ENCODE peak calls at places on chromosome 9, in ten cellular contexts. S, U, F, Z, I, A, T, P, Y and B are unnamed samples.

GRCh38 chr9:12759767-12760166 is 15.1 kb upstream of the LURAP1L start:
- DNase-seq in S (no peak), U (no peak), F (no peak), Z (peak; percentile 47), I (peak; percentile 15), A (peak; percentile 62), T (no peak), P (no peak), Y (peak; percentile 33), B (no peak)

GRCh38 chr9:108167136-108167900 is 677.7 kb upstream of the KLF4 start:
- DNase-seq in S (no peak), U (no peak), F (no peak), Z (no peak), I (no peak), A (peak; percentile 42), T (no peak), P (no peak), Y (no peak), B (no peak)

GRCh38 chr9:21559402-21560280 is 77.5 kb upstream of the IFNE start:
- DNase-seq in S (peak; percentile 51), U (peak; percentile 49), F (no peak), Z (peak; percentile 88), I (peak; percentile 60), A (peak; percentile 69), T (no peak), P (peak; percentile 83), Y (no peak), B (no peak)

GRCh38 chr9:135898634-135899407 is 8.5 kb downstream of the CAMSAP1 start:
- DNase-seq in S (no peak), U (no peak), F (no peak), Z (peak; percentile 78), I (no peak), A (peak; percentile 94), T (peak; percentile 57), P (peak; percentile 66), Y (no peak), B (no peak)

GRCh38 chr9:91813261-91813795 is 136.7 kb downstream of the ROR2 start:
- DNase-seq in S (no peak), U (no peak), F (no peak), Z (no peak), I (no peak), A (no peak), T (no peak), P (peak; percentile 65), Y (no peak), B (no peak)

GRCh38 chr9:134208310-134208841 is 44.0 kb upstream of the RNU6ATAC start:
- DNase-seq in S (peak; percentile 66), U (no peak), F (no peak), Z (no peak), I (no peak), A (no peak), T (no peak), P (peak; percentile 80), Y (no peak), B (no peak)

GRCh38 chr9:130010151-130010988 is 32.6 kb downstream of the FNBP1 start:
- DNase-seq in S (peak; percentile 16), U (no peak), F (no peak), Z (no peak), I (no peak), A (no peak), T (no peak), P (no peak), Y (no peak), B (no peak)

GRCh38 chr9:3968891-3969290 is 331.0 kb downstream of the GLIS3 start:
- DNase-seq in S (peak; percentile 31), U (no peak), F (no peak), Z (peak; percentile 76), I (no peak), A (peak; percentile 9), T (no peak), P (no peak), Y (no peak), B (peak; percentile 19)

GRCh38 chr9:74281674-74282073 is 215.5 kb upstream of the RORB start:
- DNase-seq in S (no peak), U (no peak), F (no peak), Z (no peak), I (no peak), A (no peak), T (peak; percentile 80), P (no peak), Y (no peak), B (no peak)

GRCh38 chr9:87740198-87740597 is 14.3 kb downstream of the CTSL start:
- DNase-seq in S (no peak), U (no peak), F (no peak), Z (no peak), I (no peak), A (no peak), T (no peak), P (no peak), Y (no peak), B (no peak)

GRCh38 chr9:33880562-33881089 is 63.7 kb downstream of the UBE2R2 start:
- DNase-seq in S (no peak), U (no peak), F (no peak), Z (no peak), I (no peak), A (no peak), T (no peak), P (no peak), Y (peak; percentile 27), B (no peak)

GRCh38 chr9:136328622-136329041 is 1.3 kb downstream of the GPSM1 start:
- DNase-seq in S (no peak), U (no peak), F (peak; percentile 48), Z (peak; percentile 55), I (peak; percentile 45), A (peak; percentile 54), T (no peak), P (no peak), Y (peak; percentile 13), B (no peak)

GRCh38 chr9:97299809-97300414 is 7.5 kb upstream of the CCDC180 start:
- DNase-seq in S (no peak), U (no peak), F (no peak), Z (no peak), I (no peak), A (no peak), T (no peak), P (no peak), Y (no peak), B (no peak)

GRCh38 chr9:18448101-18448500 is 25.9 kb upstream of the ADAMTSL1 start:
- DNase-seq in S (no peak), U (no peak), F (no peak), Z (no peak), I (no peak), A (no peak), T (no peak), P (no peak), Y (no peak), B (no peak)

GRCh38 chr9:124342946-124343485 is 72.2 kb downstream of the PSMB7 start:
- DNase-seq in S (peak; percentile 44), U (no peak), F (peak; percentile 62), Z (peak; percentile 92), I (peak; percentile 80), A (peak; percentile 89), T (no peak), P (peak; percentile 91), Y (peak; percentile 85), B (no peak)

GRCh38 chr9:113463418-113464285 is at the start of gene RGS3:
- DNase-seq in S (no peak), U (peak; percentile 77), F (no peak), Z (peak; percentile 43), I (no peak), A (no peak), T (no peak), P (no peak), Y (no peak), B (peak; percentile 80)

GRCh38 chr9:111074395-111074794 is 36.1 kb upstream of the LPAR1 start:
- DNase-seq in S (no peak), U (no peak), F (no peak), Z (no peak), I (no peak), A (no peak), T (peak; percentile 5), P (no peak), Y (no peak), B (no peak)

GRCh38 chr9:71812385-71812784 is 44.1 kb upstream of the CEMIP2 start:
- DNase-seq in S (no peak), U (no peak), F (peak; percentile 79), Z (peak; percentile 24), I (no peak), A (peak; percentile 76), T (no peak), P (no peak), Y (no peak), B (no peak)

GRCh38 chr9:83043583-83043982 is 19.4 kb downstream of the RASEF start:
- DNase-seq in S (no peak), U (no peak), F (no peak), Z (peak; percentile 36), I (no peak), A (peak; percentile 85), T (no peak), P (no peak), Y (no peak), B (no peak)

GRCh38 chr9:83047839-83048775 is 14.8 kb downstream of the RASEF start:
- DNase-seq in S (peak; percentile 65), U (peak; percentile 81), F (no peak), Z (peak; percentile 95), I (no peak), A (no peak), T (no peak), P (no peak), Y (no peak), B (peak; percentile 98)
- H3K4me3 ChIP-seq in S (no peak overlapping the region), U (no peak overlapping the region), F (no peak overlapping the region), Z (no peak overlapping the region), I (no peak overlapping the region), A (no peak overlapping the region), T (no peak overlapping the region), P (no peak overlapping the region), Y (no peak overlapping the region), B (no peak overlapping the region)

GRCh38 chr9:128551652-128552152 is 685 bp upstream of the SPTAN1 start:
- DNase-seq in S (no peak), U (no peak), F (no peak), Z (peak; percentile 8), I (no peak), A (no peak), T (no peak), P (no peak), Y (no peak), B (no peak)
- H3K4me3 ChIP-seq in S (peak overlapping the region; percentile 100), U (peak overlapping the region; percentile 13), F (peak overlapping the region; percentile 93), Z (peak overlapping the region; percentile 86), I (peak overlapping the region; percentile 98), A (peak overlapping the region; percentile 69), T (peak overlapping the region; percentile 62), P (peak overlapping the region; percentile 24), Y (peak overlapping the region; percentile 67), B (peak overlapping the region; percentile 83)

DNA sequence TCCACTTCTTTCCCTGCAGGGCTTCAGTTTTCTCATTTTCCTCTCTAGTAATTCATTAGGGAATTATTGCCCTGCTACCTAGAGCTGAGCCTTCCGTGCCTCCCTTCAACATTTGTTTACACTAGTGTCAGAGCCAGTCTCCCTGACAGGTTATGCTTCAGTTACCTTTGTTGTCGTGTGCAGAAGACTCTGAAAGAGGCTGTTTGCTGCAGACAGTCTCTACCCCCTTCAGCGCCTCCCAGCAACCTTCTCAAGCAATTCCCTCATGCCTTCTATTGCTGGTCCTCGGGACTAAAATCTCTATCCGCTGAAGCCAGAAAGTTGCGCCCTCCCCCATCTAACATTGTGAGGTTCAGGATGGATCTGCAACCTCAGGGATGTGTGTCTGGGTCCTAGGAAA is 12.8 kb downstream of the RALGPS1 start:
- DNase-seq in S (no peak), U (no peak), F (no peak), Z (no peak), I (no peak), A (no peak), T (no peak), P (peak; percentile 49), Y (no peak), B (no peak)
- H3K4me3 ChIP-seq in S (no peak overlapping the region), U (no peak overlapping the region), F (no peak overlapping the region), Z (no peak overlapping the region), I (no peak overlapping the region), A (no peak overlapping the region), T (no peak overlapping the region), P (no peak overlapping the region), Y (no peak overlapping the region), B (no peak overlapping the region)

GRCh38 chr9:137411260-137411659 is 11.7 kb downstream of the EXD3 start:
- DNase-seq in S (no peak), U (no peak), F (no peak), Z (no peak), I (peak; percentile 90), A (no peak), T (no peak), P (no peak), Y (no peak), B (no peak)
- H3K4me3 ChIP-seq in S (no peak overlapping the region), U (no peak overlapping the region), F (no peak overlapping the region), Z (no peak overlapping the region), I (peak overlapping the region; percentile 25), A (no peak overlapping the region), T (no peak overlapping the region), P (no peak overlapping the region), Y (peak overlapping the region; percentile 17), B (peak overlapping the region; percentile 20)